ENCODE peak calls at places on chromosomes 4 and X, in nine cellular contexts. L, B, J, A, K, Z, N, Y and I are unnamed samples.

GRCh38 chr4:78662661-78663060 is 111.1 kb downstream of the ANXA3 start:
- DNase-seq in L (no peak), B (no peak), J (no peak), A (no peak), K (no peak), Z (no peak), N (no peak), Y (no peak), I (no peak)

GRCh38 chrX:53357799-53358530 is 64.5 kb downstream of the SMC1A start:
- DNase-seq in L (peak), B (no peak), J (no peak), A (no peak), K (no peak), Z (peak), N (no peak), Y (no peak), I (no peak)

GRCh38 chrX:68307767-68308166 is 125.5 kb downstream of the OPHN1 start:
- DNase-seq in L (no peak), B (no peak), J (no peak), A (no peak), K (no peak), Z (no peak), N (no peak), Y (no peak), I (no peak)

GRCh38 chr4:47528651-47529050 is 43.6 kb downstream of the ATP10D start:
- DNase-seq in L (no peak), B (no peak), J (no peak), A (no peak), K (no peak), Z (no peak), N (no peak), Y (no peak), I (no peak)

GRCh38 chr4:59571805-59572430 is 1628.2 kb upstream of the ADGRL3 start:
- DNase-seq in L (no peak), B (no peak), J (no peak), A (no peak), K (no peak), Z (no peak), N (no peak), Y (no peak), I (no peak)

GRCh38 chrX:121114691-121115090 is 67.3 kb downstream of the GLUD2 start:
- DNase-seq in L (no peak), B (no peak), J (peak), A (no peak), K (no peak), Z (no peak), N (no peak), Y (no peak), I (no peak)

GRCh38 chr4:154422152-154422551 is 69.4 kb downstream of the DCHS2 start:
- DNase-seq in L (no peak), B (no peak), J (no peak), A (no peak), K (no peak), Z (no peak), N (no peak), Y (no peak), I (no peak)

GRCh38 chr4:125368684-125369083 is 53.9 kb downstream of the FAT4 start:
- DNase-seq in L (no peak), B (no peak), J (no peak), A (no peak), K (no peak), Z (no peak), N (no peak), Y (no peak), I (no peak)

GRCh38 chr4:86359944-86360478 is at the start of gene MAPK10:
- DNase-seq in L (peak), B (peak), J (peak), A (peak), K (peak), Z (peak), N (peak), Y (no peak), I (no peak)

GRCh38 chrX:13719192-13719856 is 15.1 kb downstream of the TRAPPC2 start:
- DNase-seq in L (no peak), B (no peak), J (no peak), A (no peak), K (no peak), Z (no peak), N (no peak), Y (no peak), I (no peak)